ENCODE peak calls at places on chromosome 20, in ten cellular contexts. One of them, this sample, is unnamed. For H3K36me3, the result is how much of the 10 kb centered on the place peaks cover.

GRCh38 chr20:50200482-50201104 is 10.0 kb downstream of the CEBPB start:
- DNase-seq in uterus: no peak
- DNase-seq in upper lobe of right lung: no peak
- DNase-seq in ovary: no peak
- DNase-seq in BE2C: no peak
- DNase-seq in heart left ventricle: peak
- DNase-seq in right atrium auricular region: no peak
- DNase-seq in bronchial epithelial cell: no peak
- DNase-seq in fibroblast of lung: no peak
- DNase-seq in Karpas-422: no peak
- DNase-seq in this sample: no peak

GRCh38 chr20:16691381-16691780 is 38.4 kb upstream of the SNRPB2 start:
- DNase-seq in bronchial epithelial cell: no peak
- DNase-seq in uterus: no peak
- DNase-seq in BE2C: no peak
- DNase-seq in upper lobe of right lung: no peak
- DNase-seq in fibroblast of lung: no peak
- DNase-seq in right atrium auricular region: no peak
- DNase-seq in Karpas-422: no peak
- DNase-seq in heart left ventricle: no peak
- DNase-seq in ovary: no peak
- DNase-seq in this sample: no peak

GRCh38 chr20:63404129-63405085 is 43.3 kb upstream of the CHRNA4 start:
- DNase-seq in Karpas-422: no peak
- DNase-seq in BE2C: no peak
- DNase-seq in uterus: no peak
- DNase-seq in fibroblast of lung: no peak
- DNase-seq in upper lobe of right lung: no peak
- DNase-seq in heart left ventricle: no peak
- DNase-seq in bronchial epithelial cell: no peak
- DNase-seq in right atrium auricular region: no peak
- DNase-seq in ovary: no peak
- DNase-seq in this sample: no peak

GRCh38 chr20:9515761-9516657 is 1.6 kb downstream of the LAMP5 start:
- DNase-seq in Karpas-422: no peak
- DNase-seq in heart left ventricle: no peak
- DNase-seq in BE2C: peak
- DNase-seq in fibroblast of lung: peak
- DNase-seq in bronchial epithelial cell: peak
- DNase-seq in right atrium auricular region: no peak
- DNase-seq in ovary: peak
- DNase-seq in upper lobe of right lung: no peak
- DNase-seq in uterus: no peak
- DNase-seq in this sample: no peak

GRCh38 chr20:37615507-37616425 is 78.1 kb upstream of the CTNNBL1 start:
- DNase-seq in Karpas-422: peak
- DNase-seq in bronchial epithelial cell: peak
- DNase-seq in BE2C: peak
- DNase-seq in fibroblast of lung: peak
- DNase-seq in heart left ventricle: no peak
- DNase-seq in ovary: no peak
- DNase-seq in uterus: no peak
- DNase-seq in right atrium auricular region: no peak
- DNase-seq in upper lobe of right lung: no peak
- DNase-seq in this sample: peak

GRCh38 chr20:46951405-46951804 is 56.8 kb downstream of the EYA2 start:
- DNase-seq in ovary: no peak
- DNase-seq in bronchial epithelial cell: peak
- DNase-seq in heart left ventricle: no peak
- DNase-seq in right atrium auricular region: no peak
- DNase-seq in BE2C: no peak
- DNase-seq in uterus: no peak
- DNase-seq in upper lobe of right lung: no peak
- DNase-seq in fibroblast of lung: peak
- DNase-seq in Karpas-422: no peak
- DNase-seq in this sample: no peak

GRCh38 chr20:46324379-46324778 is 16.1 kb upstream of the CDH22 start:
- DNase-seq in Karpas-422: no peak
- DNase-seq in right atrium auricular region: no peak
- DNase-seq in heart left ventricle: no peak
- DNase-seq in ovary: no peak
- DNase-seq in fibroblast of lung: no peak
- DNase-seq in BE2C: no peak
- DNase-seq in uterus: no peak
- DNase-seq in bronchial epithelial cell: no peak
- DNase-seq in upper lobe of right lung: no peak
- DNase-seq in this sample: no peak

GRCh38 chr20:45362804-45363610 is at the start of gene SYS1:
- DNase-seq in ovary: peak
- DNase-seq in fibroblast of lung: peak
- DNase-seq in Karpas-422: peak
- DNase-seq in upper lobe of right lung: peak
- DNase-seq in BE2C: peak
- DNase-seq in bronchial epithelial cell: peak
- DNase-seq in heart left ventricle: peak
- DNase-seq in right atrium auricular region: peak
- DNase-seq in uterus: peak
- DNase-seq in this sample: peak

GRCh38 chr20:32006841-32007786 is 3.1 kb upstream of the CCM2L start:
- DNase-seq in BE2C: no peak
- DNase-seq in ovary: no peak
- DNase-seq in right atrium auricular region: no peak
- DNase-seq in bronchial epithelial cell: no peak
- DNase-seq in heart left ventricle: no peak
- DNase-seq in uterus: no peak
- DNase-seq in upper lobe of right lung: no peak
- DNase-seq in Karpas-422: no peak
- DNase-seq in fibroblast of lung: no peak
- DNase-seq in this sample: no peak

GRCh38 chr20:45833030-45833882 is at the start of gene SNX21:
- DNase-seq in uterus: peak
- DNase-seq in bronchial epithelial cell: peak
- DNase-seq in upper lobe of right lung: peak
- DNase-seq in ovary: peak
- DNase-seq in heart left ventricle: peak
- DNase-seq in right atrium auricular region: peak
- DNase-seq in fibroblast of lung: peak
- DNase-seq in Karpas-422: no peak
- DNase-seq in BE2C: peak
- DNase-seq in this sample: no peak

GRCh38 chr20:34390769-34391447 is 27.8 kb downstream of the ITCH start:
- DNase-seq in Karpas-422: no peak
- DNase-seq in BE2C: peak
- DNase-seq in ovary: peak
- DNase-seq in bronchial epithelial cell: peak
- DNase-seq in right atrium auricular region: peak
- DNase-seq in upper lobe of right lung: peak
- DNase-seq in fibroblast of lung: peak
- DNase-seq in uterus: peak
- DNase-seq in heart left ventricle: no peak
- DNase-seq in this sample: no peak

GRCh38 chr20:37803476-37804307 is 99.2 kb upstream of the VSTM2L start:
- DNase-seq in ovary: no peak
- DNase-seq in right atrium auricular region: no peak
- DNase-seq in bronchial epithelial cell: no peak
- DNase-seq in Karpas-422: peak
- DNase-seq in upper lobe of right lung: no peak
- DNase-seq in heart left ventricle: no peak
- DNase-seq in fibroblast of lung: no peak
- DNase-seq in BE2C: no peak
- DNase-seq in uterus: no peak
- DNase-seq in this sample: no peak

GRCh38 chr20:5143856-5144255 is 17.0 kb downstream of the CDS2 start:
- DNase-seq in BE2C: no peak
- DNase-seq in right atrium auricular region: no peak
- DNase-seq in upper lobe of right lung: no peak
- DNase-seq in ovary: no peak
- DNase-seq in heart left ventricle: no peak
- DNase-seq in Karpas-422: no peak
- DNase-seq in fibroblast of lung: no peak
- DNase-seq in uterus: no peak
- DNase-seq in bronchial epithelial cell: no peak
- DNase-seq in this sample: no peak

GRCh38 chr20:15240801-15241200 is 903.4 kb upstream of the FLRT3 start:
- DNase-seq in ovary: no peak
- DNase-seq in upper lobe of right lung: no peak
- DNase-seq in BE2C: no peak
- DNase-seq in right atrium auricular region: no peak
- DNase-seq in fibroblast of lung: peak
- DNase-seq in heart left ventricle: no peak
- DNase-seq in bronchial epithelial cell: no peak
- DNase-seq in Karpas-422: no peak
- DNase-seq in uterus: no peak
- DNase-seq in this sample: no peak

GRCh38 chr20:22425344-22426295 is 158.8 kb downstream of the FOXA2 start:
- DNase-seq in ovary: no peak
- DNase-seq in BE2C: no peak
- DNase-seq in heart left ventricle: no peak
- DNase-seq in upper lobe of right lung: no peak
- DNase-seq in bronchial epithelial cell: no peak
- DNase-seq in right atrium auricular region: no peak
- DNase-seq in uterus: no peak
- DNase-seq in Karpas-422: no peak
- DNase-seq in fibroblast of lung: no peak
- DNase-seq in this sample: no peak

GRCh38 chr20:59483481-59483880 is 120.9 kb upstream of the PHACTR3 start:
- DNase-seq in ovary: no peak
- DNase-seq in heart left ventricle: no peak
- DNase-seq in Karpas-422: no peak
- DNase-seq in upper lobe of right lung: no peak
- DNase-seq in BE2C: no peak
- DNase-seq in right atrium auricular region: no peak
- DNase-seq in uterus: no peak
- DNase-seq in fibroblast of lung: no peak
- DNase-seq in bronchial epithelial cell: no peak
- DNase-seq in this sample: no peak
- H3K36me3 ChIP-seq in ovary: under half
- H3K36me3 ChIP-seq in heart left ventricle: under half
- H3K36me3 ChIP-seq in Karpas-422: under half
- H3K36me3 ChIP-seq in upper lobe of right lung: under half
- H3K36me3 ChIP-seq in BE2C: under half
- H3K36me3 ChIP-seq in right atrium auricular region: under half
- H3K36me3 ChIP-seq in uterus: under half
- H3K36me3 ChIP-seq in fibroblast of lung: under half
- H3K36me3 ChIP-seq in bronchial epithelial cell: under half
- H3K36me3 ChIP-seq in this sample: under half

DNA sequence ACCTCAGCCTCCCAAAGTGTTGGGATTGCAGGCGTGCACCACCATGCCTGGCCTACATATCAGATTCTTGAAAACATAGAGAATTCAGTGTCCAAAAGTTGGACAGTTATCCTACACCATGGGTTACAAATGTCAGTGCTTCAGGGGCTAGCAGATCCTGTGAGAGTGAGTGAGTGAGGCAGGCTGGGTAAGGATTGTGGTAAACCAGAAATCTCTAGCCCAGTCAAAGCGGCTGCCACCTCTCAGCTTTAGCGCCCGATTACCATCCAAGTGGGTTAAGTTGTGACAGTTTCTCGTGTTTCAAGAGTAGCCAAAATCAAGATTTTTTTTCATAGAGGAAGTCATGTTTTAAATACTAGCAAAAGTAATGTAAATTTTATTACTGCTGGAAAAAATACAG is 21.9 kb upstream of the CSE1L start:
- DNase-seq in heart left ventricle: no peak
- DNase-seq in Karpas-422: no peak
- DNase-seq in fibroblast of lung: no peak
- DNase-seq in upper lobe of right lung: no peak
- DNase-seq in BE2C: no peak
- DNase-seq in uterus: no peak
- DNase-seq in right atrium auricular region: no peak
- DNase-seq in bronchial epithelial cell: no peak
- DNase-seq in ovary: no peak
- DNase-seq in this sample: no peak
- H3K36me3 ChIP-seq in heart left ventricle: half or more
- H3K36me3 ChIP-seq in Karpas-422: under half
- H3K36me3 ChIP-seq in fibroblast of lung: under half
- H3K36me3 ChIP-seq in upper lobe of right lung: half or more
- H3K36me3 ChIP-seq in BE2C: under half
- H3K36me3 ChIP-seq in uterus: under half
- H3K36me3 ChIP-seq in right atrium auricular region: half or more
- H3K36me3 ChIP-seq in bronchial epithelial cell: under half
- H3K36me3 ChIP-seq in ovary: under half
- H3K36me3 ChIP-seq in this sample: under half

GRCh38 chr20:55792049-55792448 is 213.3 kb downstream of the CBLN4 start:
- DNase-seq in Karpas-422: no peak
- DNase-seq in right atrium auricular region: no peak
- DNase-seq in ovary: no peak
- DNase-seq in fibroblast of lung: no peak
- DNase-seq in heart left ventricle: no peak
- DNase-seq in upper lobe of right lung: no peak
- DNase-seq in uterus: no peak
- DNase-seq in bronchial epithelial cell: no peak
- DNase-seq in BE2C: no peak
- DNase-seq in this sample: no peak
- H3K36me3 ChIP-seq in Karpas-422: under half
- H3K36me3 ChIP-seq in right atrium auricular region: under half
- H3K36me3 ChIP-seq in ovary: under half
- H3K36me3 ChIP-seq in fibroblast of lung: under half
- H3K36me3 ChIP-seq in heart left ventricle: under half
- H3K36me3 ChIP-seq in upper lobe of right lung: under half
- H3K36me3 ChIP-seq in uterus: under half
- H3K36me3 ChIP-seq in bronchial epithelial cell: under half
- H3K36me3 ChIP-seq in BE2C: under half
- H3K36me3 ChIP-seq in this sample: under half

GRCh38 chr20:24977336-24977735 is 15.2 kb downstream of the APMAP start:
- DNase-seq in BE2C: no peak
- DNase-seq in fibroblast of lung: no peak
- DNase-seq in right atrium auricular region: peak
- DNase-seq in bronchial epithelial cell: no peak
- DNase-seq in upper lobe of right lung: no peak
- DNase-seq in Karpas-422: no peak
- DNase-seq in heart left ventricle: no peak
- DNase-seq in uterus: no peak
- DNase-seq in ovary: no peak
- DNase-seq in this sample: no peak
- H3K36me3 ChIP-seq in BE2C: under half
- H3K36me3 ChIP-seq in fibroblast of lung: under half
- H3K36me3 ChIP-seq in right atrium auricular region: under half
- H3K36me3 ChIP-seq in bronchial epithelial cell: under half
- H3K36me3 ChIP-seq in upper lobe of right lung: half or more
- H3K36me3 ChIP-seq in Karpas-422: half or more
- H3K36me3 ChIP-seq in heart left ventricle: half or more
- H3K36me3 ChIP-seq in uterus: under half
- H3K36me3 ChIP-seq in ovary: under half
- H3K36me3 ChIP-seq in this sample: under half